ENCODE peak calls at places on chromosomes 2 and 18, in nine cellular contexts. B is GDM1, U is NCI-H1417, D is KBM-7, Z is brain pericyte, Y is pons, S is neural crest cell, G is NCI-H1930, L is HT1080. Q is an unnamed sample.

GRCh38 chr2:138474093-138474834 is 27.3 kb upstream of the SPOPL start:
- DNase-seq in B (no peak), U (no peak), D (peak), Z (no peak), Y (no peak), S (no peak), G (no peak), L (no peak), Q (no peak)

GRCh38 chr2:152537252-152537651 is 180.0 kb downstream of the PRPF40A start:
- DNase-seq in B (no peak), U (no peak), D (peak), Z (no peak), Y (no peak), S (no peak), G (no peak), L (no peak), Q (no peak)

GRCh38 chr2:219718066-219718465 is 90.6 kb downstream of the SLC4A3 start:
- DNase-seq in B (no peak), U (no peak), D (no peak), Z (no peak), Y (no peak), S (no peak), G (no peak), L (no peak), Q (no peak)

GRCh38 chr18:30280861-30281470 is 761.6 kb downstream of the DSC3 start:
- DNase-seq in B (no peak), U (peak), D (peak), Z (no peak), Y (peak), S (peak), G (no peak), L (peak), Q (peak)

GRCh38 chr2:11013196-11013595 is 101.5 kb downstream of the KCNF1 start:
- DNase-seq in B (no peak), U (no peak), D (no peak), Z (no peak), Y (no peak), S (no peak), G (no peak), L (no peak), Q (no peak)

GRCh38 chr18:61929881-61930640 is 37.3 kb upstream of the RNF152 start:
- DNase-seq in B (no peak), U (peak), D (no peak), Z (no peak), Y (no peak), S (no peak), G (peak), L (no peak), Q (no peak)

GRCh38 chr2:1985571-1985970 is 241.3 kb upstream of the PXDN start:
- DNase-seq in B (no peak), U (no peak), D (no peak), Z (no peak), Y (no peak), S (no peak), G (no peak), L (no peak), Q (no peak)

GRCh38 chr2:36696533-36696932 is at the start of gene VIT:
- DNase-seq in B (no peak), U (no peak), D (no peak), Z (no peak), Y (no peak), S (no peak), G (no peak), L (no peak), Q (no peak)

GRCh38 chr18:31990823-31991222 is 27.8 kb upstream of the RNF125 start:
- DNase-seq in B (no peak), U (no peak), D (no peak), Z (no peak), Y (peak), S (no peak), G (no peak), L (peak), Q (no peak)

GRCh38 chr2:143513081-143513480 is 383.9 kb downstream of the ARHGAP15 start:
- DNase-seq in B (no peak), U (peak), D (peak), Z (peak), Y (peak), S (peak), G (no peak), L (peak), Q (peak)

GRCh38 chr2:237707859-237708398 is 80.5 kb downstream of the LRRFIP1 start:
- DNase-seq in B (no peak), U (no peak), D (no peak), Z (no peak), Y (no peak), S (no peak), G (no peak), L (no peak), Q (no peak)

GRCh38 chr2:174021056-174021656 is 56.0 kb upstream of the SP3 start:
- DNase-seq in B (peak), U (no peak), D (peak), Z (no peak), Y (no peak), S (no peak), G (no peak), L (no peak), Q (no peak)

GRCh38 chr18:907171-907879 is 2.7 kb downstream of the ADCYAP1 start:
- DNase-seq in B (no peak), U (peak), D (no peak), Z (no peak), Y (no peak), S (no peak), G (no peak), L (no peak), Q (no peak)

GRCh38 chr2:48685126-48685525 is 67.5 kb downstream of the GTF2A1L start:
- DNase-seq in B (no peak), U (no peak), D (no peak), Z (no peak), Y (no peak), S (no peak), G (no peak), L (no peak), Q (no peak)

GRCh38 chr2:20052229-20052871 is 922 bp upstream of the LAPTM4A start:
- DNase-seq in B (no peak), U (no peak), D (no peak), Z (no peak), Y (no peak), S (no peak), G (no peak), L (no peak), Q (peak)

GRCh38 chr2:163822033-163822432 is 86.2 kb upstream of the FIGN start:
- DNase-seq in B (no peak), U (no peak), D (no peak), Z (no peak), Y (no peak), S (no peak), G (no peak), L (no peak), Q (no peak)

GRCh38 chr2:23042176-23042909 is 342.6 kb upstream of the KLHL29 start:
- DNase-seq in B (no peak), U (no peak), D (no peak), Z (no peak), Y (no peak), S (no peak), G (no peak), L (no peak), Q (no peak)

GRCh38 chr2:119691651-119692245 is 12.7 kb downstream of the TMEM177 start:
- DNase-seq in B (no peak), U (no peak), D (no peak), Z (no peak), Y (no peak), S (no peak), G (no peak), L (no peak), Q (no peak)

GRCh38 chr2:68434981-68435380 is 32.1 kb downstream of the FBXO48 start:
- DNase-seq in B (no peak), U (no peak), D (peak), Z (no peak), Y (no peak), S (no peak), G (no peak), L (peak), Q (peak)

GRCh38 chr18:48203961-48204666 is 205.1 kb downstream of the ZBTB7C start:
- DNase-seq in B (no peak), U (no peak), D (no peak), Z (no peak), Y (no peak), S (no peak), G (no peak), L (no peak), Q (no peak)

GRCh38 chr18:76621184-76621583 is 126.1 kb upstream of the ZNF516 start:
- DNase-seq in B (no peak), U (peak), D (no peak), Z (no peak), Y (no peak), S (no peak), G (no peak), L (no peak), Q (no peak)

GRCh38 chr2:150153646-150154307 is 333.7 kb downstream of the RND3 start:
- DNase-seq in B (no peak), U (no peak), D (no peak), Z (no peak), Y (no peak), S (no peak), G (no peak), L (no peak), Q (no peak)

GRCh38 chr2:120551540-120551939 is 184.1 kb upstream of the GLI2 start:
- DNase-seq in B (no peak), U (no peak), D (no peak), Z (no peak), Y (peak), S (no peak), G (no peak), L (no peak), Q (no peak)

Q was measured in SW480.